ENCODE peak calls at places on chromosomes 1 and 21, in ten cellular contexts. One of them, this sample, is unnamed.

GRCh38 chr1:48470506-48470905 is 1.5 kb downstream of the SPATA6 start:
- DNase-seq in Karpas-422: no peak
- DNase-seq in AG04450: no peak
- DNase-seq in upper lobe of right lung: no peak
- DNase-seq in foreskin keratinocyte: peak
- DNase-seq in GM04504: no peak
- DNase-seq in nephron progenitor cell: peak
- DNase-seq in cardiac muscle cell: peak
- DNase-seq in stimulated activated CD4-positive, alpha-beta T cell treated with anti-CD3 and anti-CD28 coated beads, Interleukin-4, amount 100 ng/mL, for 24 hours: no peak
- DNase-seq in Right ventricle myocardium superior: peak
- DNase-seq in this sample: no peak

GRCh38 chr1:14113271-14113670 is 413.3 kb downstream of the PRDM2 start:
- DNase-seq in Karpas-422: no peak
- DNase-seq in AG04450: no peak
- DNase-seq in upper lobe of right lung: no peak
- DNase-seq in foreskin keratinocyte: peak
- DNase-seq in GM04504: no peak
- DNase-seq in nephron progenitor cell: no peak
- DNase-seq in cardiac muscle cell: no peak
- DNase-seq in stimulated activated CD4-positive, alpha-beta T cell treated with anti-CD3 and anti-CD28 coated beads, Interleukin-4, amount 100 ng/mL, for 24 hours: no peak
- DNase-seq in Right ventricle myocardium superior: no peak
- DNase-seq in this sample: no peak

GRCh38 chr1:24283326-24284155 is 35.6 kb upstream of the GRHL3 start:
- DNase-seq in Karpas-422: no peak
- DNase-seq in AG04450: no peak
- DNase-seq in upper lobe of right lung: no peak
- DNase-seq in foreskin keratinocyte: peak
- DNase-seq in GM04504: peak
- DNase-seq in nephron progenitor cell: no peak
- DNase-seq in cardiac muscle cell: peak
- DNase-seq in stimulated activated CD4-positive, alpha-beta T cell treated with anti-CD3 and anti-CD28 coated beads, Interleukin-4, amount 100 ng/mL, for 24 hours: no peak
- DNase-seq in Right ventricle myocardium superior: no peak
- DNase-seq in this sample: no peak

GRCh38 chr1:44808938-44809917 is 905 bp downstream of the BTBD19 start:
- DNase-seq in Karpas-422: peak
- DNase-seq in AG04450: no peak
- DNase-seq in upper lobe of right lung: peak
- DNase-seq in foreskin keratinocyte: no peak
- DNase-seq in GM04504: no peak
- DNase-seq in nephron progenitor cell: no peak
- DNase-seq in cardiac muscle cell: peak
- DNase-seq in stimulated activated CD4-positive, alpha-beta T cell treated with anti-CD3 and anti-CD28 coated beads, Interleukin-4, amount 100 ng/mL, for 24 hours: peak
- DNase-seq in Right ventricle myocardium superior: peak
- DNase-seq in this sample: no peak

GRCh38 chr1:34367954-34368353 is 191.2 kb downstream of the C1orf94 start:
- DNase-seq in Karpas-422: no peak
- DNase-seq in AG04450: no peak
- DNase-seq in upper lobe of right lung: no peak
- DNase-seq in foreskin keratinocyte: no peak
- DNase-seq in GM04504: no peak
- DNase-seq in nephron progenitor cell: no peak
- DNase-seq in cardiac muscle cell: no peak
- DNase-seq in stimulated activated CD4-positive, alpha-beta T cell treated with anti-CD3 and anti-CD28 coated beads, Interleukin-4, amount 100 ng/mL, for 24 hours: no peak
- DNase-seq in Right ventricle myocardium superior: no peak
- DNase-seq in this sample: no peak

GRCh38 chr1:94654031-94654430 is 112.5 kb upstream of the F3 start:
- DNase-seq in Karpas-422: no peak
- DNase-seq in AG04450: no peak
- DNase-seq in upper lobe of right lung: no peak
- DNase-seq in foreskin keratinocyte: peak
- DNase-seq in GM04504: no peak
- DNase-seq in nephron progenitor cell: no peak
- DNase-seq in cardiac muscle cell: peak
- DNase-seq in stimulated activated CD4-positive, alpha-beta T cell treated with anti-CD3 and anti-CD28 coated beads, Interleukin-4, amount 100 ng/mL, for 24 hours: no peak
- DNase-seq in Right ventricle myocardium superior: no peak
- DNase-seq in this sample: no peak

GRCh38 chr1:66503841-66504470 is 30.0 kb upstream of the SGIP1 start:
- DNase-seq in Karpas-422: peak
- DNase-seq in AG04450: no peak
- DNase-seq in upper lobe of right lung: no peak
- DNase-seq in foreskin keratinocyte: peak
- DNase-seq in GM04504: no peak
- DNase-seq in nephron progenitor cell: peak
- DNase-seq in cardiac muscle cell: peak
- DNase-seq in stimulated activated CD4-positive, alpha-beta T cell treated with anti-CD3 and anti-CD28 coated beads, Interleukin-4, amount 100 ng/mL, for 24 hours: peak
- DNase-seq in Right ventricle myocardium superior: peak
- DNase-seq in this sample: no peak

GRCh38 chr1:78227705-78228260 is 182.0 kb downstream of the GIPC2 start:
- DNase-seq in Karpas-422: no peak
- DNase-seq in AG04450: no peak
- DNase-seq in upper lobe of right lung: no peak
- DNase-seq in foreskin keratinocyte: no peak
- DNase-seq in GM04504: no peak
- DNase-seq in nephron progenitor cell: no peak
- DNase-seq in cardiac muscle cell: no peak
- DNase-seq in stimulated activated CD4-positive, alpha-beta T cell treated with anti-CD3 and anti-CD28 coated beads, Interleukin-4, amount 100 ng/mL, for 24 hours: no peak
- DNase-seq in Right ventricle myocardium superior: no peak
- DNase-seq in this sample: no peak

GRCh38 chr1:53362270-53362669 is 34.4 kb upstream of the LRP8 start:
- DNase-seq in Karpas-422: no peak
- DNase-seq in AG04450: no peak
- DNase-seq in upper lobe of right lung: peak
- DNase-seq in foreskin keratinocyte: no peak
- DNase-seq in GM04504: no peak
- DNase-seq in nephron progenitor cell: no peak
- DNase-seq in cardiac muscle cell: no peak
- DNase-seq in stimulated activated CD4-positive, alpha-beta T cell treated with anti-CD3 and anti-CD28 coated beads, Interleukin-4, amount 100 ng/mL, for 24 hours: no peak
- DNase-seq in Right ventricle myocardium superior: no peak
- DNase-seq in this sample: no peak

GRCh38 chr21:26366781-26367180 is 196.2 kb upstream of the APP start:
- DNase-seq in Karpas-422: no peak
- DNase-seq in AG04450: no peak
- DNase-seq in upper lobe of right lung: no peak
- DNase-seq in foreskin keratinocyte: peak
- DNase-seq in GM04504: peak
- DNase-seq in nephron progenitor cell: no peak
- DNase-seq in cardiac muscle cell: no peak
- DNase-seq in stimulated activated CD4-positive, alpha-beta T cell treated with anti-CD3 and anti-CD28 coated beads, Interleukin-4, amount 100 ng/mL, for 24 hours: no peak
- DNase-seq in Right ventricle myocardium superior: no peak
- DNase-seq in this sample: no peak

GRCh38 chr1:174273190-174273589 is 113.9 kb downstream of the RABGAP1L start:
- DNase-seq in Karpas-422: no peak
- DNase-seq in AG04450: no peak
- DNase-seq in upper lobe of right lung: no peak
- DNase-seq in foreskin keratinocyte: no peak
- DNase-seq in GM04504: no peak
- DNase-seq in nephron progenitor cell: no peak
- DNase-seq in cardiac muscle cell: no peak
- DNase-seq in stimulated activated CD4-positive, alpha-beta T cell treated with anti-CD3 and anti-CD28 coated beads, Interleukin-4, amount 100 ng/mL, for 24 hours: no peak
- DNase-seq in Right ventricle myocardium superior: no peak
- DNase-seq in this sample: no peak

GRCh38 chr1:208268541-208269337 is 24.6 kb upstream of the PLXNA2 start:
- DNase-seq in Karpas-422: no peak
- DNase-seq in AG04450: no peak
- DNase-seq in upper lobe of right lung: no peak
- DNase-seq in foreskin keratinocyte: no peak
- DNase-seq in GM04504: no peak
- DNase-seq in nephron progenitor cell: no peak
- DNase-seq in cardiac muscle cell: no peak
- DNase-seq in stimulated activated CD4-positive, alpha-beta T cell treated with anti-CD3 and anti-CD28 coated beads, Interleukin-4, amount 100 ng/mL, for 24 hours: no peak
- DNase-seq in Right ventricle myocardium superior: no peak
- DNase-seq in this sample: no peak

GRCh38 chr1:200250469-200250868 is 159.4 kb downstream of the ZNF281 start:
- DNase-seq in Karpas-422: no peak
- DNase-seq in AG04450: no peak
- DNase-seq in upper lobe of right lung: no peak
- DNase-seq in foreskin keratinocyte: no peak
- DNase-seq in GM04504: no peak
- DNase-seq in nephron progenitor cell: no peak
- DNase-seq in cardiac muscle cell: no peak
- DNase-seq in stimulated activated CD4-positive, alpha-beta T cell treated with anti-CD3 and anti-CD28 coated beads, Interleukin-4, amount 100 ng/mL, for 24 hours: no peak
- DNase-seq in Right ventricle myocardium superior: no peak
- DNase-seq in this sample: no peak

GRCh38 chr1:58997637-58998036 is 213.8 kb upstream of the JUN start:
- DNase-seq in Karpas-422: no peak
- DNase-seq in AG04450: no peak
- DNase-seq in upper lobe of right lung: no peak
- DNase-seq in foreskin keratinocyte: no peak
- DNase-seq in GM04504: no peak
- DNase-seq in nephron progenitor cell: no peak
- DNase-seq in cardiac muscle cell: peak
- DNase-seq in stimulated activated CD4-positive, alpha-beta T cell treated with anti-CD3 and anti-CD28 coated beads, Interleukin-4, amount 100 ng/mL, for 24 hours: no peak
- DNase-seq in Right ventricle myocardium superior: no peak
- DNase-seq in this sample: no peak

GRCh38 chr1:14698206-14698605 is 99.7 kb downstream of the KAZN start:
- DNase-seq in Karpas-422: no peak
- DNase-seq in AG04450: no peak
- DNase-seq in upper lobe of right lung: no peak
- DNase-seq in foreskin keratinocyte: no peak
- DNase-seq in GM04504: no peak
- DNase-seq in nephron progenitor cell: no peak
- DNase-seq in cardiac muscle cell: no peak
- DNase-seq in stimulated activated CD4-positive, alpha-beta T cell treated with anti-CD3 and anti-CD28 coated beads, Interleukin-4, amount 100 ng/mL, for 24 hours: no peak
- DNase-seq in Right ventricle myocardium superior: no peak
- DNase-seq in this sample: peak

GRCh38 chr1:54421101-54421504 is 14.9 kb upstream of the SSBP3 start:
- DNase-seq in Karpas-422: no peak
- DNase-seq in AG04450: no peak
- DNase-seq in upper lobe of right lung: peak
- DNase-seq in foreskin keratinocyte: peak
- DNase-seq in GM04504: no peak
- DNase-seq in nephron progenitor cell: no peak
- DNase-seq in cardiac muscle cell: no peak
- DNase-seq in stimulated activated CD4-positive, alpha-beta T cell treated with anti-CD3 and anti-CD28 coated beads, Interleukin-4, amount 100 ng/mL, for 24 hours: no peak
- DNase-seq in Right ventricle myocardium superior: no peak
- DNase-seq in this sample: no peak

GRCh38 chr1:58618303-58618702 is 41.3 kb upstream of the TACSTD2 start:
- DNase-seq in Karpas-422: no peak
- DNase-seq in AG04450: peak
- DNase-seq in upper lobe of right lung: no peak
- DNase-seq in foreskin keratinocyte: peak
- DNase-seq in GM04504: peak
- DNase-seq in nephron progenitor cell: no peak
- DNase-seq in cardiac muscle cell: peak
- DNase-seq in stimulated activated CD4-positive, alpha-beta T cell treated with anti-CD3 and anti-CD28 coated beads, Interleukin-4, amount 100 ng/mL, for 24 hours: no peak
- DNase-seq in Right ventricle myocardium superior: peak
- DNase-seq in this sample: no peak

GRCh38 chr1:99170516-99170915 is 93.8 kb upstream of the PLPPR4 start:
- DNase-seq in Karpas-422: no peak
- DNase-seq in AG04450: no peak
- DNase-seq in upper lobe of right lung: no peak
- DNase-seq in foreskin keratinocyte: peak
- DNase-seq in GM04504: peak
- DNase-seq in nephron progenitor cell: no peak
- DNase-seq in cardiac muscle cell: no peak
- DNase-seq in stimulated activated CD4-positive, alpha-beta T cell treated with anti-CD3 and anti-CD28 coated beads, Interleukin-4, amount 100 ng/mL, for 24 hours: no peak
- DNase-seq in Right ventricle myocardium superior: no peak
- DNase-seq in this sample: no peak

GRCh38 chr1:20689645-20690056 is 28.2 kb downstream of the KIF17 start:
- DNase-seq in Karpas-422: peak
- DNase-seq in AG04450: no peak
- DNase-seq in upper lobe of right lung: no peak
- DNase-seq in foreskin keratinocyte: no peak
- DNase-seq in GM04504: no peak
- DNase-seq in nephron progenitor cell: no peak
- DNase-seq in cardiac muscle cell: no peak
- DNase-seq in stimulated activated CD4-positive, alpha-beta T cell treated with anti-CD3 and anti-CD28 coated beads, Interleukin-4, amount 100 ng/mL, for 24 hours: no peak
- DNase-seq in Right ventricle myocardium superior: no peak
- DNase-seq in this sample: no peak

GRCh38 chr21:42437786-42438185 is 34.1 kb downstream of the UBASH3A start:
- DNase-seq in Karpas-422: no peak
- DNase-seq in AG04450: no peak
- DNase-seq in upper lobe of right lung: no peak
- DNase-seq in foreskin keratinocyte: no peak
- DNase-seq in GM04504: no peak
- DNase-seq in nephron progenitor cell: peak
- DNase-seq in cardiac muscle cell: peak
- DNase-seq in stimulated activated CD4-positive, alpha-beta T cell treated with anti-CD3 and anti-CD28 coated beads, Interleukin-4, amount 100 ng/mL, for 24 hours: no peak
- DNase-seq in Right ventricle myocardium superior: no peak
- DNase-seq in this sample: no peak

GRCh38 chr1:202186327-202186726 is 7.3 kb upstream of the LGR6 start:
- DNase-seq in Karpas-422: no peak
- DNase-seq in AG04450: no peak
- DNase-seq in upper lobe of right lung: no peak
- DNase-seq in foreskin keratinocyte: no peak
- DNase-seq in GM04504: no peak
- DNase-seq in nephron progenitor cell: no peak
- DNase-seq in cardiac muscle cell: no peak
- DNase-seq in stimulated activated CD4-positive, alpha-beta T cell treated with anti-CD3 and anti-CD28 coated beads, Interleukin-4, amount 100 ng/mL, for 24 hours: no peak
- DNase-seq in Right ventricle myocardium superior: no peak
- DNase-seq in this sample: no peak

GRCh38 chr1:35556494-35557117 is 597 bp downstream of the KIAA0319L start:
- DNase-seq in Karpas-422: peak
- DNase-seq in AG04450: no peak
- DNase-seq in upper lobe of right lung: no peak
- DNase-seq in foreskin keratinocyte: no peak
- DNase-seq in GM04504: no peak
- DNase-seq in nephron progenitor cell: no peak
- DNase-seq in cardiac muscle cell: no peak
- DNase-seq in stimulated activated CD4-positive, alpha-beta T cell treated with anti-CD3 and anti-CD28 coated beads, Interleukin-4, amount 100 ng/mL, for 24 hours: no peak
- DNase-seq in Right ventricle myocardium superior: no peak
- DNase-seq in this sample: no peak

GRCh38 chr1:31182352-31182751 is 57.3 kb downstream of the NKAIN1 start:
- DNase-seq in Karpas-422: peak
- DNase-seq in AG04450: peak
- DNase-seq in upper lobe of right lung: peak
- DNase-seq in foreskin keratinocyte: peak
- DNase-seq in GM04504: peak
- DNase-seq in nephron progenitor cell: peak
- DNase-seq in cardiac muscle cell: peak
- DNase-seq in stimulated activated CD4-positive, alpha-beta T cell treated with anti-CD3 and anti-CD28 coated beads, Interleukin-4, amount 100 ng/mL, for 24 hours: peak
- DNase-seq in Right ventricle myocardium superior: peak
- DNase-seq in this sample: peak

GRCh38 chr1:19980298-19980697 is 880 bp upstream of the PLA2G2A start:
- DNase-seq in Karpas-422: no peak
- DNase-seq in AG04450: no peak
- DNase-seq in upper lobe of right lung: no peak
- DNase-seq in foreskin keratinocyte: no peak
- DNase-seq in GM04504: no peak
- DNase-seq in nephron progenitor cell: no peak
- DNase-seq in cardiac muscle cell: no peak
- DNase-seq in stimulated activated CD4-positive, alpha-beta T cell treated with anti-CD3 and anti-CD28 coated beads, Interleukin-4, amount 100 ng/mL, for 24 hours: no peak
- DNase-seq in Right ventricle myocardium superior: no peak
- DNase-seq in this sample: no peak

GRCh38 chr1:5990913-5991783 is 1.1 kb downstream of the NPHP4 start:
- DNase-seq in Karpas-422: peak
- DNase-seq in AG04450: no peak
- DNase-seq in upper lobe of right lung: peak
- DNase-seq in foreskin keratinocyte: peak
- DNase-seq in GM04504: no peak
- DNase-seq in nephron progenitor cell: peak
- DNase-seq in cardiac muscle cell: peak
- DNase-seq in stimulated activated CD4-positive, alpha-beta T cell treated with anti-CD3 and anti-CD28 coated beads, Interleukin-4, amount 100 ng/mL, for 24 hours: peak
- DNase-seq in Right ventricle myocardium superior: peak
- DNase-seq in this sample: no peak

GRCh38 chr1:62362061-62362951 is 43.1 kb upstream of the KANK4 start:
- DNase-seq in Karpas-422: no peak
- DNase-seq in AG04450: no peak
- DNase-seq in upper lobe of right lung: no peak
- DNase-seq in foreskin keratinocyte: no peak
- DNase-seq in GM04504: no peak
- DNase-seq in nephron progenitor cell: no peak
- DNase-seq in cardiac muscle cell: no peak
- DNase-seq in stimulated activated CD4-positive, alpha-beta T cell treated with anti-CD3 and anti-CD28 coated beads, Interleukin-4, amount 100 ng/mL, for 24 hours: no peak
- DNase-seq in Right ventricle myocardium superior: no peak
- DNase-seq in this sample: no peak

GRCh38 chr1:34842952-34843371 is 16.6 kb downstream of the SMIM12 start:
- DNase-seq in Karpas-422: no peak
- DNase-seq in AG04450: no peak
- DNase-seq in upper lobe of right lung: no peak
- DNase-seq in foreskin keratinocyte: no peak
- DNase-seq in GM04504: no peak
- DNase-seq in nephron progenitor cell: no peak
- DNase-seq in cardiac muscle cell: no peak
- DNase-seq in stimulated activated CD4-positive, alpha-beta T cell treated with anti-CD3 and anti-CD28 coated beads, Interleukin-4, amount 100 ng/mL, for 24 hours: no peak
- DNase-seq in Right ventricle myocardium superior: no peak
- DNase-seq in this sample: no peak

GRCh38 chr1:96292141-96292540 is 429.4 kb upstream of the PTBP2 start:
- DNase-seq in Karpas-422: no peak
- DNase-seq in AG04450: no peak
- DNase-seq in upper lobe of right lung: no peak
- DNase-seq in foreskin keratinocyte: no peak
- DNase-seq in GM04504: no peak
- DNase-seq in nephron progenitor cell: no peak
- DNase-seq in cardiac muscle cell: no peak
- DNase-seq in stimulated activated CD4-positive, alpha-beta T cell treated with anti-CD3 and anti-CD28 coated beads, Interleukin-4, amount 100 ng/mL, for 24 hours: no peak
- DNase-seq in Right ventricle myocardium superior: no peak
- DNase-seq in this sample: no peak

This sample was measured in NCI-H524 treated with DMSO at 0.1 percent for 48 hours.